ENCODE peak calls at places on chromosome 4, in seven cellular contexts. N is HepG2, Z is HCT116, V is upper lobe of left lung, Y is GM23338, T is Panc1, U is K562. E is an unnamed sample.

GRCh38 chr4:3674479-3674851 is 91.7 kb upstream of the ADRA2C start:
- ATAC-seq in N (no peak), Z (no peak), V (no peak), Y (no peak), T (no peak), U (no peak), E (no peak)

GRCh38 chr4:110869862-110870577 is 247.1 kb upstream of the PITX2 start:
- ATAC-seq in N (no peak), Z (peak; percentile 32), V (no peak), Y (no peak), T (no peak), U (no peak), E (peak; percentile 51)

GRCh38 chr4:76003015-76003414 is 4.3 kb downstream of the CXCL9 start:
- ATAC-seq in N (no peak), Z (no peak), V (no peak), Y (no peak), T (no peak), U (peak; percentile 54), E (no peak)

GRCh38 chr4:85779165-85779564 is 304.2 kb downstream of the ARHGAP24 start:
- ATAC-seq in N (no peak), Z (no peak), V (no peak), Y (no peak), T (no peak), U (no peak), E (no peak)

GRCh38 chr4:99033956-99034355 is 38.4 kb downstream of the METAP1 start:
- ATAC-seq in N (no peak), Z (no peak), V (no peak), Y (no peak), T (no peak), U (no peak), E (no peak)

GRCh38 chr4:80173841-80174240 is 23.5 kb upstream of the PRDM8 start:
- ATAC-seq in N (no peak), Z (no peak), V (no peak), Y (no peak), T (peak; percentile 48), U (peak; percentile 60), E (no peak)

GRCh38 chr4:153535735-153536494 is 69.8 kb downstream of the TMEM131L start:
- ATAC-seq in N (peak; percentile 84), Z (no peak), V (no peak), Y (peak; percentile 87), T (no peak), U (peak; percentile 56), E (no peak)

GRCh38 chr4:151408380-151408629 is 671 bp upstream of the FHIP1A start:
- ATAC-seq in N (no peak), Z (no peak), V (no peak), Y (peak; percentile 24), T (no peak), U (no peak), E (no peak)

GRCh38 chr4:105990933-105991332 is 95.7 kb downstream of the NPNT start:
- ATAC-seq in N (no peak), Z (peak; percentile 83), V (peak; percentile 76), Y (no peak), T (no peak), U (peak; percentile 35), E (peak; percentile 82)

GRCh38 chr4:152278172-152278504 is 257.8 kb downstream of the FBXW7 start:
- ATAC-seq in N (no peak), Z (no peak), V (no peak), Y (peak; percentile 30), T (no peak), U (no peak), E (no peak)

DNA sequence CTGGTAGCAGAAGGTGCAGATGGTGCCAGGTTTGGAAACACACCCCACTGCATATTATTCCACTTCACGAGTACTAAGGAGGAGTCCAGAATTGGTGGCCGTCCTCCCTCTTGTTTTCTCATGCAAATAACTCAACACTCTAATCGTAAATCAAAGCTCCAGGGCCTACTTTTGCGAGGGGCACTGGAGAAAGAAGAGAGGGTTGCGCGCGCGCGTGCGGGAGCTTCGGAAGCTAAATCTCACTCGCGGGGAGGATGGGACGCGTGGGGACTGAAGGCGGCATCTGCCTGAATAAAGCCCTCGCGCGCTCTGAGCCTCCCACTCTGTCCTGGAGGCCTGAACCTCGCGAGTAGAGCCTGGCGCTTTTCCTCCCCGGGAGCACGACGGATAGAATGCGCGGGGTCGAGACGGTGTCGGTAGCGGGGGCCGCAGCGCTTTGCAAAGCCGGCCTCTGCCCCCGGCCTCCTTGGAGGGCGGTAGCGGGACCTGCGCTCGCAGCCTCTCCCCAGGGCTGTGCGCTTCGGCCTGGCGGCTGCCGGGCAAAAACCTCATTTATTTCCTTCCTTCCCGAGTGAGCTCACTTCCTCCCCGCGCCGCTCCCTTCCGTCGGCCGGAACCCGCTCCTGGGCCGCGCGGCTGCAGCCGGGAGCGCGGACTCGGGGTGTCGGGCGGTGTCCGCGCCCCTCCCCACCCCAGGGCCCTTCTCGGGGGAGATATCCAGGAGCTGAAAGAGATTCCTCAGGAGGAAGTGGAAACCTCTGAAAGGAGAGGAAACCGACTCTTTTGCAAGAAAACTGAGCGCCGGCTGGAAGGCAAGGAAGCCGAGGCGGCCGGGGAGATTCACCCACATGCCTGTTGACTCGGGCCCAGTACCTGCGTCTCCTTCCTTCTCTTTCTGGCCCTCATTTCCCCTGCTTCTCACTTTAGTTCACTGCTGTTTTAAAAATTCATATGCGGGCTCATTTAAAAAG is 20.7 kb downstream of the HAND2 start:
- ATAC-seq in N (no peak), Z (no peak), V (no peak), Y (peak; percentile 25), T (no peak), U (no peak), E (peak; percentile 67)
- TF ChIP-seq POLR2AphosphoS5 in N (no peak), Z (no peak), V (no peak), Y (no peak), T (no peak), U (no peak), E (peak; percentile 76)

GRCh38 chr4:13992041-13992440 is 364.5 kb upstream of the BOD1L1 start:
- ATAC-seq in N (no peak), Z (no peak), V (no peak), Y (no peak), T (no peak), U (no peak), E (no peak)

GRCh38 chr4:13992975-13993495 is 365.5 kb upstream of the BOD1L1 start:
- ATAC-seq in N (no peak), Z (no peak), V (no peak), Y (no peak), T (no peak), U (no peak), E (no peak)

GRCh38 chr4:13988347-13989265 is 361.1 kb upstream of the BOD1L1 start:
- ATAC-seq in N (no peak), Z (no peak), V (peak; percentile 53), Y (no peak), T (no peak), U (no peak), E (peak; percentile 78)

GRCh38 chr4:13989496-13989895 is 362.0 kb upstream of the BOD1L1 start:
- ATAC-seq in N (no peak), Z (no peak), V (no peak), Y (no peak), T (no peak), U (no peak), E (no peak)

DNA sequence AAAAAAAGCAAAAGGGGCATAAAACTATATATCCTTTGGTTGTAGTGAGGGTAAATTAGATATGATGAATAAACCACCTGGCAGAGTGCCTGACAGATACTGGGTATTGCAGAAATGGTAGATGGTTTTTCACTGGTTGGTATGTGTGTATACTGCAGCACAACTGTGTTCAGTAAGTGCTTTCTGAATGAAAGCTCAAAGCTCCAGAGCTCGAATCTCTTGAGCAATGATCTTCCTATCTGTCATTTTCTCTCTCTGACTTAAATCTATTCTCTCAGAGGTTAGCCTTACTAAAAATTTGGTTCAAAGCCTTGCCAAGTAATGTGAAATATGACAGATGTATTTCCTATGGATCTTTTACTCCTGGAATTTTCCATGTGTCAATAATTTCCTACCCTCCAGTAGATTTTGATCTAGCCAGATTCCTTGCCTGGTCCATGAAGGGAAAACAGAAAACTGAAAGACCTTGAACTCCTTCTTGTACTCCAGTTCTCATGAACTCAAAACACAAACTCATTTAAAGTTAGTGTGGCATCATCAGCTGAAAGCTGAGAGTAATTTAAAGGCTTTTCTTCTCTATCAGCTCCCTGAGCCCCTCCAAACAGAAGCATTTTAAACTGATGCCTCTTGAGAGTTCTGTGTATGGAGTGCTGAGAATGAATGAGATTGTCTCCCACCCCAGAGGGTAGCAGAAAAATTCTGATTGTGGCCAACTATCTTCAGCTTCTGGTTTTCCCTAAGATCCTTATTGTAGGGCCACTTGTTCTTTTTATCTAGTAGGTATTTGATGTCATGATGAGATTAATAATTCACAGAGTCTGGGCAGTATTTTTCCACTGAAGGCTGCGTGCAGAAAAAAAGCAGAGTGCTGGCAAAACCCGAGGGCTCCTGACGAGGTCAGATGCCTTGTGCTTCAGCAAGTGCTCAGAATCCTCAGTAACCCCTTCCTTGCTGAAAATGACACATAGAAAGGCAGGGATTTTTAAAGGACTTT is 363.4 kb upstream of the BOD1L1 start:
- ATAC-seq in N (peak; percentile 86), Z (no peak), V (no peak), Y (no peak), T (no peak), U (no peak), E (no peak)
- H3K4me1 ChIP-seq in N (peaks cover 25% of the 10 kb centered on the region), Z (no peaks in the 10 kb centered on the region), V (peaks cover 4% of the 10 kb centered on the region), Y (no peaks in the 10 kb centered on the region), T (no peaks in the 10 kb centered on the region), U (no peaks in the 10 kb centered on the region), E (no peaks in the 10 kb centered on the region)

GRCh38 chr4:992297-993110 is 700 bp downstream of the SLC26A1 start:
- ATAC-seq in N (peak; percentile 81), Z (peak; percentile 65), V (peak; percentile 88), Y (no peak), T (peak; percentile 71), U (peak; percentile 76), E (peak; percentile 40)
- TF ChIP-seq POLR2AphosphoS5 in N (peak; percentile 93), Z (no peak), V (no peak), Y (no peak), T (no peak), U (peak; percentile 66), E (no peak)

GRCh38 chr4:168609369-168609768 is 112.5 kb downstream of the PALLD start:
- ATAC-seq in N (no peak), Z (no peak), V (peak; percentile 41), Y (no peak), T (no peak), U (no peak), E (no peak)

GRCh38 chr4:168612435-168613139 is 115.7 kb downstream of the PALLD start:
- ATAC-seq in N (no peak), Z (peak; percentile 67), V (no peak), Y (no peak), T (no peak), U (no peak), E (no peak)

GRCh38 chr4:168608771-168609170 is 111.9 kb downstream of the PALLD start:
- ATAC-seq in N (no peak), Z (no peak), V (no peak), Y (no peak), T (no peak), U (no peak), E (no peak)

GRCh38 chr4:168613869-168614268 is 117.0 kb downstream of the PALLD start:
- ATAC-seq in N (no peak), Z (no peak), V (no peak), Y (no peak), T (no peak), U (no peak), E (no peak)

DNA sequence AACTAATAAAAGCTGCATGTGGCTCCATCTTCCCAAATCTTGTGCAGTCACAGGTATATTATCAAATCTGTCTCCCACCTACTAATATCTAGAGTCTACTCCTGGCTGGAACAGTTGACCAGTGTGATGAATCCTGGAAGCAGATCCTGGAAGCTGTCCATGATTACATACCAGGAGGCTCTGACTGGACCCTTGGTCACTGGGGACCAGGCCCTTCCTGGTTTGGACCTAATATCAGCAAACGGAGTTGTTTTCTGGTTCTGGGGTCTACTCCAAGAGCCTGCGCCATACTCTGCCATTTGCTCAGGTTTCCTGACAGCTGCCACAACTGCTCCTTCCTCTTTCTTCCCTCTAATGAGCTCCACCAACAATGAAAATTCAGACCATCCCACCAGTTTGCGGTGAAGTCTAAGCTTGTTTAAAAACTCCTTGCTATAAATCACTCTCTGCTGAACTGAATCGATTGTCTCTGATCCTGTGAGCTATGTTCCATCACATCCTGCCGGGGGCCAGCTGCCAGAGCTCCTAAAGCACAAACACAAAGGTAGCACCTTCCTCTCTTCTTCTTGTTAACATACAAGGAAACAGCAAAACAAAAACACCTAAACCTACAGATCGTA is 114.2 kb downstream of the PALLD start:
- ATAC-seq in N (no peak), Z (no peak), V (no peak), Y (no peak), T (no peak), U (no peak), E (no peak)
- H3K4me1 ChIP-seq in N (no peaks in the 10 kb centered on the region), Z (peaks cover 78% of the 10 kb centered on the region), V (no peaks in the 10 kb centered on the region), Y (peaks cover 43% of the 10 kb centered on the region), T (no peaks in the 10 kb centered on the region), U (no peaks in the 10 kb centered on the region), E (peaks cover 7% of the 10 kb centered on the region)